ENCODE peak calls at places on chromosomes 6 and 20, in eight cellular contexts. One of them, this sample, is unnamed. For H3K4me1 and H3K27me3, the result is how much of the 10 kb centered on the place peaks cover.

GRCh38 chr20:51350941-51351631 is 191.4 kb downstream of the NFATC2 start:
- DNase-seq in mesendoderm: no peak
- DNase-seq in CD8-positive, alpha-beta T cell: no peak
- DNase-seq in CD4-positive, CD25-positive, alpha-beta regulatory T cell: no peak
- DNase-seq in fibroblast of lung: peak
- DNase-seq in breast epithelium: no peak
- DNase-seq in heart left ventricle: no peak
- DNase-seq in prostate gland: peak
- DNase-seq in this sample: no peak

GRCh38 chr20:21175433-21175832 is 49.6 kb downstream of the KIZ start:
- DNase-seq in mesendoderm: no peak
- DNase-seq in CD8-positive, alpha-beta T cell: no peak
- DNase-seq in CD4-positive, CD25-positive, alpha-beta regulatory T cell: peak
- DNase-seq in fibroblast of lung: no peak
- DNase-seq in breast epithelium: no peak
- DNase-seq in heart left ventricle: no peak
- DNase-seq in prostate gland: no peak
- DNase-seq in this sample: no peak

GRCh38 chr6:75493400-75494064 is at the start of gene FILIP1:
- DNase-seq in mesendoderm: peak
- DNase-seq in CD8-positive, alpha-beta T cell: no peak
- DNase-seq in CD4-positive, CD25-positive, alpha-beta regulatory T cell: no peak
- DNase-seq in fibroblast of lung: peak
- DNase-seq in breast epithelium: no peak
- DNase-seq in heart left ventricle: peak
- DNase-seq in prostate gland: no peak
- DNase-seq in this sample: no peak

GRCh38 chr6:36383608-36384007 is 3.9 kb downstream of the ETV7 start:
- DNase-seq in mesendoderm: no peak
- DNase-seq in CD8-positive, alpha-beta T cell: no peak
- DNase-seq in CD4-positive, CD25-positive, alpha-beta regulatory T cell: peak
- DNase-seq in fibroblast of lung: no peak
- DNase-seq in breast epithelium: no peak
- DNase-seq in heart left ventricle: no peak
- DNase-seq in prostate gland: no peak
- DNase-seq in this sample: no peak

GRCh38 chr6:157712585-157713295 is 110.3 kb upstream of the SNX9 start:
- DNase-seq in mesendoderm: no peak
- DNase-seq in CD8-positive, alpha-beta T cell: no peak
- DNase-seq in CD4-positive, CD25-positive, alpha-beta regulatory T cell: no peak
- DNase-seq in fibroblast of lung: no peak
- DNase-seq in breast epithelium: no peak
- DNase-seq in heart left ventricle: no peak
- DNase-seq in prostate gland: no peak
- DNase-seq in this sample: no peak

GRCh38 chr6:63543982-63544381 is 28.3 kb upstream of the LOC128125822 start:
- DNase-seq in mesendoderm: no peak
- DNase-seq in CD8-positive, alpha-beta T cell: no peak
- DNase-seq in CD4-positive, CD25-positive, alpha-beta regulatory T cell: no peak
- DNase-seq in fibroblast of lung: peak
- DNase-seq in breast epithelium: no peak
- DNase-seq in heart left ventricle: no peak
- DNase-seq in prostate gland: no peak
- DNase-seq in this sample: no peak

GRCh38 chr6:158758464-158758863 is 60.7 kb downstream of the EZR start:
- DNase-seq in mesendoderm: peak
- DNase-seq in CD8-positive, alpha-beta T cell: no peak
- DNase-seq in CD4-positive, CD25-positive, alpha-beta regulatory T cell: no peak
- DNase-seq in fibroblast of lung: peak
- DNase-seq in breast epithelium: no peak
- DNase-seq in heart left ventricle: no peak
- DNase-seq in prostate gland: no peak
- DNase-seq in this sample: no peak

GRCh38 chr6:146526192-146526591 is 17.4 kb upstream of the RAB32 start:
- DNase-seq in mesendoderm: peak
- DNase-seq in CD8-positive, alpha-beta T cell: no peak
- DNase-seq in CD4-positive, CD25-positive, alpha-beta regulatory T cell: no peak
- DNase-seq in fibroblast of lung: peak
- DNase-seq in breast epithelium: no peak
- DNase-seq in heart left ventricle: no peak
- DNase-seq in prostate gland: no peak
- DNase-seq in this sample: no peak

GRCh38 chr6:105932440-105932839 is 153.7 kb upstream of the PRDM1 start:
- DNase-seq in mesendoderm: no peak
- DNase-seq in CD8-positive, alpha-beta T cell: no peak
- DNase-seq in CD4-positive, CD25-positive, alpha-beta regulatory T cell: no peak
- DNase-seq in fibroblast of lung: no peak
- DNase-seq in breast epithelium: no peak
- DNase-seq in heart left ventricle: no peak
- DNase-seq in prostate gland: no peak
- DNase-seq in this sample: no peak

GRCh38 chr6:37820713-37821069 is 1.2 kb downstream of the ZFAND3 start:
- DNase-seq in mesendoderm: peak
- DNase-seq in CD8-positive, alpha-beta T cell: no peak
- DNase-seq in CD4-positive, CD25-positive, alpha-beta regulatory T cell: peak
- DNase-seq in fibroblast of lung: no peak
- DNase-seq in breast epithelium: no peak
- DNase-seq in heart left ventricle: no peak
- DNase-seq in prostate gland: no peak
- DNase-seq in this sample: peak

GRCh38 chr6:138572200-138572875 is 73.0 kb upstream of the NHSL1 start:
- DNase-seq in mesendoderm: peak
- DNase-seq in CD8-positive, alpha-beta T cell: no peak
- DNase-seq in CD4-positive, CD25-positive, alpha-beta regulatory T cell: no peak
- DNase-seq in fibroblast of lung: peak
- DNase-seq in breast epithelium: peak
- DNase-seq in heart left ventricle: peak
- DNase-seq in prostate gland: peak
- DNase-seq in this sample: no peak

GRCh38 chr6:110529355-110529754 is 52.9 kb upstream of the SLC22A16 start:
- DNase-seq in mesendoderm: no peak
- DNase-seq in CD8-positive, alpha-beta T cell: no peak
- DNase-seq in CD4-positive, CD25-positive, alpha-beta regulatory T cell: no peak
- DNase-seq in fibroblast of lung: peak
- DNase-seq in breast epithelium: no peak
- DNase-seq in heart left ventricle: no peak
- DNase-seq in prostate gland: no peak
- DNase-seq in this sample: no peak

GRCh38 chr6:170345662-170346061 is 39.1 kb downstream of the FAM120B start:
- DNase-seq in mesendoderm: no peak
- DNase-seq in CD8-positive, alpha-beta T cell: no peak
- DNase-seq in CD4-positive, CD25-positive, alpha-beta regulatory T cell: peak
- DNase-seq in fibroblast of lung: no peak
- DNase-seq in breast epithelium: no peak
- DNase-seq in heart left ventricle: no peak
- DNase-seq in prostate gland: no peak
- DNase-seq in this sample: no peak

GRCh38 chr6:117482240-117483003 is at the start of gene DCBLD1:
- DNase-seq in mesendoderm: peak
- DNase-seq in CD8-positive, alpha-beta T cell: peak
- DNase-seq in CD4-positive, CD25-positive, alpha-beta regulatory T cell: peak
- DNase-seq in fibroblast of lung: peak
- DNase-seq in breast epithelium: peak
- DNase-seq in heart left ventricle: peak
- DNase-seq in prostate gland: peak
- DNase-seq in this sample: peak

GRCh38 chr20:24208652-24209051 is 220.1 kb upstream of the GGTLC1 start:
- DNase-seq in mesendoderm: peak
- DNase-seq in CD8-positive, alpha-beta T cell: no peak
- DNase-seq in CD4-positive, CD25-positive, alpha-beta regulatory T cell: no peak
- DNase-seq in fibroblast of lung: no peak
- DNase-seq in breast epithelium: no peak
- DNase-seq in heart left ventricle: no peak
- DNase-seq in prostate gland: no peak
- DNase-seq in this sample: no peak

GRCh38 chr6:117280922-117281321 is 15.6 kb downstream of the VGLL2 start:
- DNase-seq in mesendoderm: no peak
- DNase-seq in CD8-positive, alpha-beta T cell: no peak
- DNase-seq in CD4-positive, CD25-positive, alpha-beta regulatory T cell: no peak
- DNase-seq in fibroblast of lung: no peak
- DNase-seq in breast epithelium: no peak
- DNase-seq in heart left ventricle: no peak
- DNase-seq in prostate gland: no peak
- DNase-seq in this sample: no peak

GRCh38 chr20:49928411-49929141 is 7.6 kb upstream of the RNF114 start:
- DNase-seq in mesendoderm: peak
- DNase-seq in CD8-positive, alpha-beta T cell: peak
- DNase-seq in CD4-positive, CD25-positive, alpha-beta regulatory T cell: peak
- DNase-seq in fibroblast of lung: peak
- DNase-seq in breast epithelium: peak
- DNase-seq in heart left ventricle: peak
- DNase-seq in prostate gland: peak
- DNase-seq in this sample: peak
- H3K4me3 ChIP-seq in mesendoderm: no peak
- H3K4me3 ChIP-seq in CD8-positive, alpha-beta T cell: no peak
- H3K4me3 ChIP-seq in CD4-positive, CD25-positive, alpha-beta regulatory T cell: no peak
- H3K4me3 ChIP-seq in fibroblast of lung: peak
- H3K4me3 ChIP-seq in breast epithelium: no peak
- H3K4me3 ChIP-seq in heart left ventricle: no peak
- H3K4me3 ChIP-seq in prostate gland: no peak
- H3K4me3 ChIP-seq in this sample: no peak

DNA sequence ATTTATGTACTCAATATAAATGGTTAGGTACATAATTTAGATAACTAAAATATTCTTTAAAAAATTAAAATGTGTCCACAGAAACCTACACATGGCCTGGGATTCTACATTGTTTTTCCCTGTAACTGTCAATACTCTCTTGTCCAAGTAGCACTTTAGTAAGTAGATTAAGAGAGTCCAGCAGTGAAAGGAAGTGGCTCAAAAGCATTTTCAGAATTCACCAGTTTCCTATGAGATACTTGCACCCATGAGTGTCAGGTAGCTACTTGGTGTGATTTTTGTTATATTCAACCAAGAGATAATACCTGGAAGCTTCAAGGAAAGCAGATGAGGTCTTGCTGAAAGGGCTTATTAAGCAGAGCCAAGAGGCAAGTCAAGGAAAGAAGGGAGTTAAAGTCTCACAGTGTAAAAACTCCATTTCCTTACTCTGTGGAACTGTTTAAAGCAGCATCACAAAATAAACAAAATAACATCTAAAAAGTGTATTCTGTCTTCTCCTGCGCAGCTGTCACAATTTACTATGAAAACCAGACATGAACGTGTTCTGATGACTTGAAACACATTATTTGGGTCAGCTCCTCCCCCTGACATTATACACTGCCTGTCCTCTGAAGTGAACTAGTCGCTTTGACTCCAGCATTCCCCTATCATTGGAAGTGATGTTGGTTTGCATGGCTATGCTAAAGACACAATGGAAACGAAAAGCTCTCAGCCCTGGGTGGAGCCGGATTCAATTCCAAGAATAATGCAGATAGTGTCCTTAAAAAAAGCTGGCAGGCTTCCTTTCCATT is 126.1 kb downstream of the FYN start:
- DNase-seq in mesendoderm: no peak
- DNase-seq in CD8-positive, alpha-beta T cell: no peak
- DNase-seq in CD4-positive, CD25-positive, alpha-beta regulatory T cell: no peak
- DNase-seq in fibroblast of lung: no peak
- DNase-seq in breast epithelium: no peak
- DNase-seq in heart left ventricle: no peak
- DNase-seq in prostate gland: no peak
- DNase-seq in this sample: peak
- H3K4me1 ChIP-seq in mesendoderm: under half
- H3K4me1 ChIP-seq in CD8-positive, alpha-beta T cell: half or more
- H3K4me1 ChIP-seq in CD4-positive, CD25-positive, alpha-beta regulatory T cell: half or more
- H3K4me1 ChIP-seq in fibroblast of lung: under half
- H3K4me1 ChIP-seq in breast epithelium: under half
- H3K4me1 ChIP-seq in heart left ventricle: half or more
- H3K4me1 ChIP-seq in prostate gland: under half
- H3K4me1 ChIP-seq in this sample: half or more

GRCh38 chr20:63041776-63042175 is 35.0 kb upstream of the BHLHE23 start:
- DNase-seq in mesendoderm: no peak
- DNase-seq in CD8-positive, alpha-beta T cell: no peak
- DNase-seq in CD4-positive, CD25-positive, alpha-beta regulatory T cell: no peak
- DNase-seq in fibroblast of lung: no peak
- DNase-seq in breast epithelium: no peak
- DNase-seq in heart left ventricle: no peak
- DNase-seq in prostate gland: no peak
- DNase-seq in this sample: no peak
- H3K27me3 ChIP-seq in mesendoderm: under half
- H3K27me3 ChIP-seq in CD8-positive, alpha-beta T cell: under half
- H3K27me3 ChIP-seq in CD4-positive, CD25-positive, alpha-beta regulatory T cell: under half
- H3K27me3 ChIP-seq in fibroblast of lung: under half
- H3K27me3 ChIP-seq in breast epithelium: under half
- H3K27me3 ChIP-seq in heart left ventricle: under half
- H3K27me3 ChIP-seq in prostate gland: under half
- H3K27me3 ChIP-seq in this sample: under half

GRCh38 chr6:136335736-136336362 is 46.2 kb upstream of the BCLAF1 start:
- DNase-seq in mesendoderm: no peak
- DNase-seq in CD8-positive, alpha-beta T cell: no peak
- DNase-seq in CD4-positive, CD25-positive, alpha-beta regulatory T cell: no peak
- DNase-seq in fibroblast of lung: peak
- DNase-seq in breast epithelium: no peak
- DNase-seq in heart left ventricle: peak
- DNase-seq in prostate gland: no peak
- DNase-seq in this sample: no peak

GRCh38 chr6:136334853-136335252 is 45.2 kb upstream of the BCLAF1 start:
- DNase-seq in mesendoderm: peak
- DNase-seq in CD8-positive, alpha-beta T cell: no peak
- DNase-seq in CD4-positive, CD25-positive, alpha-beta regulatory T cell: no peak
- DNase-seq in fibroblast of lung: no peak
- DNase-seq in breast epithelium: no peak
- DNase-seq in heart left ventricle: no peak
- DNase-seq in prostate gland: no peak
- DNase-seq in this sample: no peak

GRCh38 chr6:136331461-136331860 is 41.8 kb upstream of the BCLAF1 start:
- DNase-seq in mesendoderm: no peak
- DNase-seq in CD8-positive, alpha-beta T cell: no peak
- DNase-seq in CD4-positive, CD25-positive, alpha-beta regulatory T cell: no peak
- DNase-seq in fibroblast of lung: no peak
- DNase-seq in breast epithelium: no peak
- DNase-seq in heart left ventricle: no peak
- DNase-seq in prostate gland: no peak
- DNase-seq in this sample: no peak

GRCh38 chr6:136334465-136334846 is 44.8 kb upstream of the BCLAF1 start:
- DNase-seq in mesendoderm: no peak
- DNase-seq in CD8-positive, alpha-beta T cell: no peak
- DNase-seq in CD4-positive, CD25-positive, alpha-beta regulatory T cell: no peak
- DNase-seq in fibroblast of lung: no peak
- DNase-seq in breast epithelium: no peak
- DNase-seq in heart left ventricle: peak
- DNase-seq in prostate gland: no peak
- DNase-seq in this sample: no peak

DNA sequence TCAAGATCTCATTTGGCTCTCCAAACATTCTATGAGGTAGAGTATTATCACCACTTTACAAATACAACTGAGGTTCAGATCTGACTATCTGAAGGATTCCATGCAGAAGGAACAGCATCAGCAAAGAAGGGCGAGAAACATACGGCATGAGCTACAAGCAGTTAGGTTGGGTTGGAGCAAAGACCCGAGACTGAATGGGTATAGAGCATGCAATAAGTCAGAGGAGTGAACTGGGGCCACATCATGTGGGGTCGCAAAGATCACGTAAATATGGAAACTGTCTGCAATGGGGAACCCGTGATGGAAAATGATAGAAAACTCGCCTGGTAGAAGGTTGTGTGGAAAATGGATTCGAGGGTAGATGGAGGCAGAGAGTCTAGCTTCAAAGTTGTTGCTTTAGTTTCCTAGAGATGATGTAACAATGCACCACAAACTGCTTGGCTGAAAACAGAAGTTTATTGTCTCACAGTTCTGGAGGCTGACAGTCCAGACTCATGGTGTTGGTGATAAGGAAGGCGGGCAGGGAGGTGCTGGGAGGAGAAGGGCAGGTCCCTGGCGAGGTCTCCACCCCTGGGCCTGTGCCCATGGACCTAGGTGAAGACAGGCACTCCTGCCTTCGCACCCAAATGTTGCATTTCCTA is 44.3 kb upstream of the BCLAF1 start:
- DNase-seq in mesendoderm: no peak
- DNase-seq in CD8-positive, alpha-beta T cell: no peak
- DNase-seq in CD4-positive, CD25-positive, alpha-beta regulatory T cell: no peak
- DNase-seq in fibroblast of lung: no peak
- DNase-seq in breast epithelium: no peak
- DNase-seq in heart left ventricle: no peak
- DNase-seq in prostate gland: no peak
- DNase-seq in this sample: no peak
- H3K4me3 ChIP-seq in mesendoderm: no peak
- H3K4me3 ChIP-seq in CD8-positive, alpha-beta T cell: no peak
- H3K4me3 ChIP-seq in CD4-positive, CD25-positive, alpha-beta regulatory T cell: no peak
- H3K4me3 ChIP-seq in fibroblast of lung: no peak
- H3K4me3 ChIP-seq in breast epithelium: no peak
- H3K4me3 ChIP-seq in heart left ventricle: no peak
- H3K4me3 ChIP-seq in prostate gland: no peak
- H3K4me3 ChIP-seq in this sample: no peak